ENCODE peak calls at places on chromosomes 1 and 21, in five cellular contexts. A is breast epithelium, O is mesothelial cell of epicardium, R is fibroblast of villous mesenchyme, Y is neural crest cell. I is an unnamed sample.

GRCh38 chr1:153509729-153510354 is 25.9 kb downstream of the S100A6 start:
- DNase-seq in A (no peak), O (no peak), R (no peak), Y (peak), I (peak)

GRCh38 chr1:70871790-70872189 is 175.8 kb downstream of the PTGER3 start:
- DNase-seq in A (no peak), O (no peak), R (no peak), Y (no peak), I (no peak)

GRCh38 chr1:109919271-109919670 is 8.6 kb downstream of the CSF1 start:
- DNase-seq in A (no peak), O (no peak), R (peak), Y (no peak), I (no peak)

GRCh38 chr1:10561497-10561896 is 86.7 kb downstream of the PEX14 start:
- DNase-seq in A (no peak), O (no peak), R (peak), Y (no peak), I (no peak)

GRCh38 chr1:77514871-77515776 is 167.3 kb downstream of the ZZZ3 start:
- DNase-seq in A (no peak), O (no peak), R (peak), Y (peak), I (no peak)

GRCh38 chr1:109787211-109787844 is 23.6 kb upstream of the EPS8L3 start:
- DNase-seq in A (no peak), O (peak), R (peak), Y (no peak), I (no peak)

GRCh38 chr21:43363506-43364260 is 63.2 kb downstream of the SIK1 start:
- DNase-seq in A (no peak), O (no peak), R (no peak), Y (no peak), I (no peak)

GRCh38 chr1:6505367-6506209 is 14.1 kb upstream of the PLEKHG5 start:
- DNase-seq in A (no peak), O (no peak), R (no peak), Y (no peak), I (no peak)

GRCh38 chr1:2817784-2818564 is 16.5 kb upstream of the TTC34 start:
- DNase-seq in A (no peak), O (no peak), R (no peak), Y (no peak), I (no peak)

GRCh38 chr1:228899421-228899956 is 164.2 kb downstream of the RHOU start:
- DNase-seq in A (no peak), O (no peak), R (no peak), Y (no peak), I (no peak)

GRCh38 chr1:176752505-176752904 is 289.5 kb downstream of the PAPPA2 start:
- DNase-seq in A (no peak), O (no peak), R (no peak), Y (no peak), I (no peak)

GRCh38 chr1:204841316-204841715 is 29.3 kb upstream of the NFASC start:
- DNase-seq in A (no peak), O (no peak), R (no peak), Y (no peak), I (no peak)

GRCh38 chr1:48560577-48560976 is 88.6 kb upstream of the SPATA6 start:
- DNase-seq in A (no peak), O (no peak), R (no peak), Y (no peak), I (no peak)

DNA sequence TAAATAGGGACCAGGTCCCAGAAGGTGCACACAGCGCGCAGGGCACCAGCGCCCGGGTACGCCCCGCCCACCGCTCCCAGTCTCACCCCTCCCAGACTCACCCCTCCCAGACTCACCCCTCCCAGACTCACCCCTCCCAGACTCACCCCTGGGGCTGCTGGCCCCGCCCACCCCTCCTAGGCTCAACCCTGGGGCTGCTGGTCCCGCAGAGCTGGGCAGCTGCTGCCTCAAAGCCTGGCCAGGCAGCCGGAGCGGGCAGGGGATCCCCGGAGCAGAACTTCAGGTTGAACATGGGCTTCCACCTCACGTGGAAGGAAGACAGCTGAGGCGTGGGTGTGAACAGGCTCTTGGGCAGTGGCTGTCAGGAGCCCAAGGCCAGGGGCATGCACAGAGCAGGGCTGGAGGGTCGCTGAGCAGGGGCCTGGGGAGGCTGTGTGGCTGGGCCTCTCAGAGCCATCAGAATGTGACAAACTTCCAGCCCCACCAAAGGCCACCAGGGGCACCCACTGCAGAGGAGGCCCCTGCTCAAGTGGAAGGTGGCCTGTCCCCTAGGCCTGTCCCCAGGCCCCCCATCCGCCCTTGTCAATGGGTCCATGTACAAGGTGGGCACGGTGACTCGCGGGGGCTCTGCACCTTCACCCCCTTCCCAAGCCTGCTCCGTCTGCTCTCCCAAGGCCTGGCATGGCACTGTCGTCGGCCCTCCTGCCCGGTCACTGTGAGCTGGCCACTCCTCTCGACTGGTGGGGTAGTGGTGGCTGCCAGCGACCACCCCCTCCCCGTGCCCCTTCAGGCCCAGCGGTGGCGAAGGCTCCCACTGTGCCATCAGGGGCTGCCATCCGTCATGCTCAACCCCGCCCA is 20.4 kb upstream of the SUMO3 start:
- DNase-seq in A (no peak), O (no peak), R (no peak), Y (no peak), I (no peak)
- TF ChIP-seq CTCF in A (no peak), O (no peak), R (no peak), Y (no peak), I (no peak)

GRCh38 chr21:30733026-30733425 is 14.0 kb downstream of the KRTAP21-2 start:
- DNase-seq in A (no peak), O (no peak), R (no peak), Y (no peak), I (no peak)
- TF ChIP-seq CTCF in A (no peak), O (no peak), R (no peak), Y (no peak), I (no peak)

DNA sequence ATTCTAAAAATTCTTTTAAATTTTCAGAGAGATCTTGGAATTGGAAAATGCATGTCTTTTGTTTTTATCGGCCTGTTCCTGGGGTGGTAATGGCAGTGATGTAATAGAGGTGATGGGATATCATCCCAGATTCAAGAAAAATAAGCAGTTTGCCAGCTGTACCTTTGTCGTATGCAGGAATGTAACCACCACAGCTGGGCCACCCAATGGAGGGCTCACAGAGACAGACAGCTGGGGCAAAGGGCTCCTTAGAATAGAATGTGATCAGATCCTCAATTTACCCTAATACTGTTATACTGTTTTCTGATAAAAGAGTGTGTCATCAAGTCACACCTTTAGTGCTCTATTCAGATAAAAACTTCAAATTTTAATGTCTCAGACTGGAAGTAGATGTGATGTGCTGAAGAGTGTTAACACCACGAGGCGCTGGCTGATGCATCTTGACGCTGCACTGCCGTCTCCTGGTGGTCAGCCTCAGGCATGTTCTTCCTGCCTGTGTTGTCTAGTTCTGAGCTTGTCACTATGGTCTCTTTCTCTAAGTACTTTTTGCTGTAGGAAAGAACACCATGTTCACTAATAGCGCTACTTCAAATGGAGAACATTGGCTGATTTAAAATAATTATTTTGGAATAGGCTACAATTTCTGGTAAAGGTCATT is 78.8 kb downstream of the C1orf21 start:
- DNase-seq in A (peak), O (no peak), R (peak), Y (no peak), I (no peak)
- TF ChIP-seq CTCF in A (no peak), O (no peak), R (peak), Y (peak), I (no peak)

GRCh38 chr21:20040768-20041167 is 957.4 kb upstream of the NCAM2 start:
- DNase-seq in A (no peak), O (no peak), R (no peak), Y (no peak), I (no peak)
- TF ChIP-seq CTCF in A (peak), O (no peak), R (no peak), Y (peak), I (no peak)

I was measured in CD8-positive, alpha-beta T cell.